ENCODE peak calls at places on chromosome 12, in nine cellular contexts. One of them, this sample, is unnamed.

GRCh38 chr12:31876568-31877424 is 82.4 kb upstream of the RESF1 start:
- DNase-seq in heart left ventricle: peak; percentile 37
- DNase-seq in body of pancreas: no peak
- DNase-seq in heart right ventricle: peak; percentile 28
- DNase-seq in HepG2: no peak
- DNase-seq in K562: no peak
- DNase-seq in GM23248: no peak
- DNase-seq in CD8-positive, alpha-beta T cell: no peak
- DNase-seq in SJSA1: no peak
- DNase-seq in this sample: no peak

GRCh38 chr12:1947081-1947480 is 28.6 kb upstream of the CACNA2D4 start:
- DNase-seq in heart left ventricle: no peak
- DNase-seq in body of pancreas: no peak
- DNase-seq in heart right ventricle: no peak
- DNase-seq in HepG2: no peak
- DNase-seq in K562: no peak
- DNase-seq in GM23248: peak; percentile 88
- DNase-seq in CD8-positive, alpha-beta T cell: no peak
- DNase-seq in SJSA1: no peak
- DNase-seq in this sample: no peak

GRCh38 chr12:103268831-103269514 is 226.8 kb downstream of the C12orf42 start:
- DNase-seq in heart left ventricle: no peak
- DNase-seq in body of pancreas: no peak
- DNase-seq in heart right ventricle: no peak
- DNase-seq in HepG2: no peak
- DNase-seq in K562: no peak
- DNase-seq in GM23248: no peak
- DNase-seq in CD8-positive, alpha-beta T cell: no peak
- DNase-seq in SJSA1: no peak
- DNase-seq in this sample: no peak

GRCh38 chr12:2891240-2892053 is 756 bp downstream of the TULP3 start:
- DNase-seq in heart left ventricle: peak; percentile 50
- DNase-seq in body of pancreas: peak; percentile 52
- DNase-seq in heart right ventricle: peak; percentile 50
- DNase-seq in HepG2: peak; percentile 35
- DNase-seq in K562: no peak
- DNase-seq in GM23248: peak; percentile 84
- DNase-seq in CD8-positive, alpha-beta T cell: no peak
- DNase-seq in SJSA1: no peak
- DNase-seq in this sample: peak; percentile 82

GRCh38 chr12:92393504-92393903 is 247.9 kb upstream of the BTG1 start:
- DNase-seq in heart left ventricle: no peak
- DNase-seq in body of pancreas: no peak
- DNase-seq in heart right ventricle: no peak
- DNase-seq in HepG2: no peak
- DNase-seq in K562: no peak
- DNase-seq in GM23248: no peak
- DNase-seq in CD8-positive, alpha-beta T cell: no peak
- DNase-seq in SJSA1: no peak
- DNase-seq in this sample: no peak

GRCh38 chr12:59164991-59165718 is 244.9 kb upstream of the LRIG3 start:
- DNase-seq in heart left ventricle: no peak
- DNase-seq in body of pancreas: no peak
- DNase-seq in heart right ventricle: no peak
- DNase-seq in HepG2: peak; percentile 13
- DNase-seq in K562: no peak
- DNase-seq in GM23248: peak; percentile 79
- DNase-seq in CD8-positive, alpha-beta T cell: no peak
- DNase-seq in SJSA1: peak; percentile 35
- DNase-seq in this sample: no peak

GRCh38 chr12:2551097-2551496 is 243.7 kb upstream of the FKBP4 start:
- DNase-seq in heart left ventricle: no peak
- DNase-seq in body of pancreas: no peak
- DNase-seq in heart right ventricle: no peak
- DNase-seq in HepG2: no peak
- DNase-seq in K562: no peak
- DNase-seq in GM23248: no peak
- DNase-seq in CD8-positive, alpha-beta T cell: no peak
- DNase-seq in SJSA1: no peak
- DNase-seq in this sample: no peak

GRCh38 chr12:2276288-2276842 is 223.6 kb downstream of the CACNA1C start:
- DNase-seq in heart left ventricle: no peak
- DNase-seq in body of pancreas: no peak
- DNase-seq in heart right ventricle: no peak
- DNase-seq in HepG2: no peak
- DNase-seq in K562: no peak
- DNase-seq in GM23248: peak; percentile 54
- DNase-seq in CD8-positive, alpha-beta T cell: no peak
- DNase-seq in SJSA1: no peak
- DNase-seq in this sample: no peak

GRCh38 chr12:11863478-11863906 is 207.2 kb upstream of the BCL2L14 start:
- DNase-seq in heart left ventricle: peak; percentile 79
- DNase-seq in body of pancreas: peak; percentile 36
- DNase-seq in heart right ventricle: peak; percentile 67
- DNase-seq in HepG2: no peak
- DNase-seq in K562: no peak
- DNase-seq in GM23248: peak; percentile 78
- DNase-seq in CD8-positive, alpha-beta T cell: no peak
- DNase-seq in SJSA1: no peak
- DNase-seq in this sample: peak; percentile 52

GRCh38 chr12:25698782-25699181 is 145.7 kb upstream of the LMNTD1 start:
- DNase-seq in heart left ventricle: no peak
- DNase-seq in body of pancreas: no peak
- DNase-seq in heart right ventricle: no peak
- DNase-seq in HepG2: no peak
- DNase-seq in K562: no peak
- DNase-seq in GM23248: peak; percentile 45
- DNase-seq in CD8-positive, alpha-beta T cell: no peak
- DNase-seq in SJSA1: no peak
- DNase-seq in this sample: no peak

GRCh38 chr12:127742231-127742630 is 524.7 kb upstream of the TMEM132C start:
- DNase-seq in heart left ventricle: no peak
- DNase-seq in body of pancreas: no peak
- DNase-seq in heart right ventricle: no peak
- DNase-seq in HepG2: no peak
- DNase-seq in K562: no peak
- DNase-seq in GM23248: no peak
- DNase-seq in CD8-positive, alpha-beta T cell: no peak
- DNase-seq in SJSA1: peak; percentile 29
- DNase-seq in this sample: no peak

DNA sequence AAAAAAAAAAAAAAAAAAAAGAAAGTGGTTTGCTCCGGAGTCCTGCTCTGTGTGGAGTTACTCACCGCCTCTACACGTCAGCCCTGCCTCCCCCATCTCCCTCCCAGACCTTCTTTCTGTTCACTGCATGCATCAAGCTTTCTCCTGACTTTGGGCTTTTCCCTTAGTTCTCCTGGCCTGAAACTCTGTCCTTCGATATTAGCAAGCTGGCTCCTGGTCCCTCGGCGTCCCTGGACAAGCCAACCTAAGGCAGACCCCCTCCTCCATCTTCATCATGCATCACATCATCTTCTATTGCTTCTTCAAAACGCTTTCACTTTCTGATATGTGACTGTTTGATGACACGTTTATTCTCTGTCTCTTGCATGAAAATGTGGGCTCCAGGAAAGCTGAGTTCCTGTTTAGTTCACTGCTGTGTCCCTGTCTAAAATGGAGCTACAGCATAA is 40.6 kb downstream of the SLC15A4 start:
- DNase-seq in heart left ventricle: no peak
- DNase-seq in body of pancreas: no peak
- DNase-seq in heart right ventricle: no peak
- DNase-seq in HepG2: no peak
- DNase-seq in K562: no peak
- DNase-seq in GM23248: peak; percentile 52
- DNase-seq in CD8-positive, alpha-beta T cell: no peak
- DNase-seq in SJSA1: peak; percentile 79
- DNase-seq in this sample: no peak
- H3K4me3 ChIP-seq in heart left ventricle: no peak overlapping the region
- H3K4me3 ChIP-seq in body of pancreas: no peak overlapping the region
- H3K4me3 ChIP-seq in heart right ventricle: no peak overlapping the region
- H3K4me3 ChIP-seq in HepG2: no peak overlapping the region
- H3K4me3 ChIP-seq in K562: no peak overlapping the region
- H3K4me3 ChIP-seq in GM23248: peak overlapping the region; percentile 29
- H3K4me3 ChIP-seq in CD8-positive, alpha-beta T cell: no peak overlapping the region
- H3K4me3 ChIP-seq in SJSA1: peak overlapping the region; percentile 29
- H3K4me3 ChIP-seq in this sample: no peak overlapping the region

GRCh38 chr12:56776654-56777053 is 13.5 kb downstream of the HSD17B6 start:
- DNase-seq in heart left ventricle: no peak
- DNase-seq in body of pancreas: no peak
- DNase-seq in heart right ventricle: no peak
- DNase-seq in HepG2: no peak
- DNase-seq in K562: no peak
- DNase-seq in GM23248: no peak
- DNase-seq in CD8-positive, alpha-beta T cell: no peak
- DNase-seq in SJSA1: no peak
- DNase-seq in this sample: no peak
- H3K27me3 ChIP-seq in heart left ventricle: no peaks in the 10 kb centered on the region
- H3K27me3 ChIP-seq in body of pancreas: no peaks in the 10 kb centered on the region
- H3K27me3 ChIP-seq in heart right ventricle: no peaks in the 10 kb centered on the region
- H3K27me3 ChIP-seq in HepG2: peaks cover 1% of the 10 kb centered on the region
- H3K27me3 ChIP-seq in K562: no peaks in the 10 kb centered on the region
- H3K27me3 ChIP-seq in GM23248: no peaks in the 10 kb centered on the region
- H3K27me3 ChIP-seq in CD8-positive, alpha-beta T cell: no peaks in the 10 kb centered on the region
- H3K27me3 ChIP-seq in SJSA1: no peaks in the 10 kb centered on the region
- H3K27me3 ChIP-seq in this sample: no peaks in the 10 kb centered on the region

GRCh38 chr12:124400124-124400523 is 105.2 kb downstream of the RFLNA start:
- DNase-seq in heart left ventricle: no peak
- DNase-seq in body of pancreas: no peak
- DNase-seq in heart right ventricle: no peak
- DNase-seq in HepG2: no peak
- DNase-seq in K562: no peak
- DNase-seq in GM23248: no peak
- DNase-seq in CD8-positive, alpha-beta T cell: no peak
- DNase-seq in SJSA1: no peak
- DNase-seq in this sample: no peak

GRCh38 chr12:124399622-124400021 is 104.7 kb downstream of the RFLNA start:
- DNase-seq in heart left ventricle: no peak
- DNase-seq in body of pancreas: no peak
- DNase-seq in heart right ventricle: no peak
- DNase-seq in HepG2: peak; percentile 18
- DNase-seq in K562: peak; percentile 75
- DNase-seq in GM23248: peak; percentile 40
- DNase-seq in CD8-positive, alpha-beta T cell: no peak
- DNase-seq in SJSA1: no peak
- DNase-seq in this sample: no peak

GRCh38 chr12:124402281-124403066 is 107.6 kb downstream of the RFLNA start:
- DNase-seq in heart left ventricle: no peak
- DNase-seq in body of pancreas: no peak
- DNase-seq in heart right ventricle: no peak
- DNase-seq in HepG2: no peak
- DNase-seq in K562: no peak
- DNase-seq in GM23248: no peak
- DNase-seq in CD8-positive, alpha-beta T cell: no peak
- DNase-seq in SJSA1: no peak
- DNase-seq in this sample: no peak

GRCh38 chr12:124403273-124403672 is 108.4 kb downstream of the RFLNA start:
- DNase-seq in heart left ventricle: peak; percentile 86
- DNase-seq in body of pancreas: no peak
- DNase-seq in heart right ventricle: peak; percentile 63
- DNase-seq in HepG2: no peak
- DNase-seq in K562: no peak
- DNase-seq in GM23248: no peak
- DNase-seq in CD8-positive, alpha-beta T cell: no peak
- DNase-seq in SJSA1: no peak
- DNase-seq in this sample: peak; percentile 74

DNA sequence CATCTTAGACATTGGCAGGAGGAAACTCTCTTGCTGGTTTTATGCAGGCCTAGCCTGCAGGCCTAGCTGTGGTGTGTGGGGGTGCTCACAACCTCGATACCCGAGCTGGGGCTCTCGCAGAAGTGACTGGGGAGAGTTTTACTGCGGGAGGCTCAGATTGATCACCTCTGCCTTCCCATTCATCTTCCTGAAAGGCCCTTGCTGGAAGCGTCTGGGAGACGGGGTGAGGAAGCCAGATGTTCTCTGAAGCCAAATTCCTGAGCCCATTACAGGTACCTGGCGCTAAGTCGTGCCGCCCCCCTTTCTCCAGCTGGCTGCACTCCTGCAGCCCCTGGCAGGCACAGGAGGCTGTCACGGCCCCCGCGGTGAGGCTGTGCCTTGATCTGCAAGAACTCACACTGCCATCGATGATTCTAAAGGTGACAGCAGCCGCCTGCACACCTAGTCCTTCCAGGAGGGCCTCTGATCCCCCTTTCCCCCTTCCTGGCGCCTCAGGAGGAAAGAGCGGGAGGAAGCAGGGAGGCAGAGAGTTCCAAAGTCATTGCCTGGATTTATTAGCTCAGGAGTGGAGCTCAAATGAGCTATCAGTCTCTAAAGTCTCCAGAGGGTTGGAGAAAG is 106.8 kb downstream of the RFLNA start:
- DNase-seq in heart left ventricle: no peak
- DNase-seq in body of pancreas: no peak
- DNase-seq in heart right ventricle: no peak
- DNase-seq in HepG2: no peak
- DNase-seq in K562: no peak
- DNase-seq in GM23248: no peak
- DNase-seq in CD8-positive, alpha-beta T cell: no peak
- DNase-seq in SJSA1: no peak
- DNase-seq in this sample: no peak
- H3K27ac ChIP-seq in heart left ventricle: no peak overlapping the region
- H3K27ac ChIP-seq in body of pancreas: no peak overlapping the region
- H3K27ac ChIP-seq in heart right ventricle: no peak overlapping the region
- H3K27ac ChIP-seq in HepG2: no peak overlapping the region
- H3K27ac ChIP-seq in K562: no peak overlapping the region
- H3K27ac ChIP-seq in GM23248: no peak overlapping the region
- H3K27ac ChIP-seq in CD8-positive, alpha-beta T cell: no peak overlapping the region
- H3K27ac ChIP-seq in SJSA1: no peak overlapping the region
- H3K27ac ChIP-seq in this sample: no peak overlapping the region

GRCh38 chr12:106671840-106672239 is 89.0 kb downstream of the RFX4 start:
- DNase-seq in heart left ventricle: no peak
- DNase-seq in body of pancreas: no peak
- DNase-seq in heart right ventricle: no peak
- DNase-seq in HepG2: no peak
- DNase-seq in K562: no peak
- DNase-seq in GM23248: no peak
- DNase-seq in CD8-positive, alpha-beta T cell: no peak
- DNase-seq in SJSA1: no peak
- DNase-seq in this sample: no peak

GRCh38 chr12:106673151-106673550 is 90.3 kb downstream of the RFX4 start:
- DNase-seq in heart left ventricle: no peak
- DNase-seq in body of pancreas: no peak
- DNase-seq in heart right ventricle: no peak
- DNase-seq in HepG2: no peak
- DNase-seq in K562: no peak
- DNase-seq in GM23248: no peak
- DNase-seq in CD8-positive, alpha-beta T cell: no peak
- DNase-seq in SJSA1: no peak
- DNase-seq in this sample: no peak

GRCh38 chr12:106670131-106670530 is 87.3 kb downstream of the RFX4 start:
- DNase-seq in heart left ventricle: no peak
- DNase-seq in body of pancreas: no peak
- DNase-seq in heart right ventricle: no peak
- DNase-seq in HepG2: no peak
- DNase-seq in K562: no peak
- DNase-seq in GM23248: no peak
- DNase-seq in CD8-positive, alpha-beta T cell: no peak
- DNase-seq in SJSA1: no peak
- DNase-seq in this sample: no peak

GRCh38 chr12:106669216-106669615 is 86.4 kb downstream of the RFX4 start:
- DNase-seq in heart left ventricle: no peak
- DNase-seq in body of pancreas: no peak
- DNase-seq in heart right ventricle: no peak
- DNase-seq in HepG2: no peak
- DNase-seq in K562: no peak
- DNase-seq in GM23248: no peak
- DNase-seq in CD8-positive, alpha-beta T cell: no peak
- DNase-seq in SJSA1: no peak
- DNase-seq in this sample: no peak

GRCh38 chr12:106672308-106673085 is 89.7 kb downstream of the RFX4 start:
- DNase-seq in heart left ventricle: no peak
- DNase-seq in body of pancreas: no peak
- DNase-seq in heart right ventricle: no peak
- DNase-seq in HepG2: no peak
- DNase-seq in K562: no peak
- DNase-seq in GM23248: no peak
- DNase-seq in CD8-positive, alpha-beta T cell: no peak
- DNase-seq in SJSA1: no peak
- DNase-seq in this sample: no peak
- H3K4me3 ChIP-seq in heart left ventricle: no peak overlapping the region
- H3K4me3 ChIP-seq in body of pancreas: no peak overlapping the region
- H3K4me3 ChIP-seq in heart right ventricle: no peak overlapping the region
- H3K4me3 ChIP-seq in HepG2: no peak overlapping the region
- H3K4me3 ChIP-seq in K562: no peak overlapping the region
- H3K4me3 ChIP-seq in GM23248: no peak overlapping the region
- H3K4me3 ChIP-seq in CD8-positive, alpha-beta T cell: no peak overlapping the region
- H3K4me3 ChIP-seq in SJSA1: no peak overlapping the region
- H3K4me3 ChIP-seq in this sample: no peak overlapping the region